ENCODE peak calls at places on chromosome 10, in ten cellular contexts. O, Y, J, P, I, Q, B, D, V and C are unnamed samples.

GRCh38 chr10:116270691-116271592 is 2.1 kb downstream of the GFRA1 start:
- DNase-seq in J (no peak), V (no peak), D (no peak), B (peak), Q (peak), I (peak), O (peak), P (no peak), Y (no peak), C (peak)

GRCh38 chr10:12503311-12503710 is 154.0 kb downstream of the CAMK1D start:
- DNase-seq in V (no peak), B (no peak), I (no peak), J (no peak), D (peak), O (no peak), Q (no peak), Y (no peak), P (no peak), C (peak)

GRCh38 chr10:44865289-44865671 is 45.9 kb upstream of the TMEM72 start:
- DNase-seq in J (no peak), Y (no peak), V (no peak), D (no peak), O (peak), B (no peak), I (no peak), Q (no peak), P (no peak), C (peak)

GRCh38 chr10:78812571-78813318 is 256.0 kb upstream of the ZMIZ1 start:
- DNase-seq in V (no peak), Q (no peak), B (no peak), Y (no peak), P (no peak), J (no peak), O (no peak), D (no peak), I (no peak), C (no peak)

GRCh38 chr10:17586741-17587720 is 30.1 kb downstream of the HACD1 start:
- DNase-seq in O (no peak), D (no peak), I (no peak), J (no peak), Y (peak), V (no peak), Q (no peak), B (no peak), P (peak), C (no peak)

GRCh38 chr10:114519306-114519669 is 115.0 kb upstream of the AFAP1L2 start:
- DNase-seq in P (no peak), O (no peak), V (no peak), Y (no peak), J (peak), D (peak), B (no peak), Q (no peak), I (no peak), C (no peak)

GRCh38 chr10:78274491-78274890 is 240.8 kb downstream of the RPS24 start:
- DNase-seq in V (no peak), O (no peak), Y (no peak), P (no peak), B (no peak), D (no peak), Q (no peak), J (no peak), I (no peak), C (no peak)

GRCh38 chr10:86179961-86180360 is 186.6 kb downstream of the GRID1 start:
- DNase-seq in O (no peak), V (no peak), B (no peak), I (no peak), J (no peak), Y (no peak), D (no peak), Q (no peak), P (no peak), C (no peak)

GRCh38 chr10:17768957-17769356 is 17.0 kb downstream of the TMEM236 start:
- DNase-seq in P (no peak), Q (no peak), V (no peak), Y (peak), B (no peak), O (no peak), J (no peak), I (no peak), D (no peak), C (no peak)

GRCh38 chr10:3043512-3044368 is 23.6 kb upstream of the PFKP start:
- DNase-seq in I (peak), Q (peak), J (no peak), B (peak), P (peak), O (no peak), D (peak), Y (peak), V (peak), C (no peak)

GRCh38 chr10:27865221-27865635 is 119.6 kb upstream of the MKX start:
- DNase-seq in Q (no peak), Y (peak), J (no peak), V (no peak), I (no peak), P (no peak), D (no peak), O (no peak), B (no peak), C (no peak)

GRCh38 chr10:103967433-103968142 is 648 bp downstream of the SLK start:
- DNase-seq in Q (no peak), I (peak), Y (peak), O (no peak), J (no peak), P (no peak), D (no peak), B (no peak), V (no peak), C (no peak)

GRCh38 chr10:15571570-15571969 is 148.2 kb downstream of the ITGA8 start:
- DNase-seq in D (no peak), Y (peak), V (no peak), P (peak), I (no peak), B (no peak), J (no peak), O (no peak), Q (no peak), C (no peak)

GRCh38 chr10:27730041-27730440 is 15.6 kb downstream of the MKX start:
- DNase-seq in J (no peak), P (no peak), B (no peak), Q (no peak), O (no peak), I (no peak), V (no peak), D (no peak), Y (no peak), C (no peak)

GRCh38 chr10:88791924-88792323 is 10.6 kb upstream of the LIPM start:
- DNase-seq in V (no peak), B (peak), D (no peak), J (no peak), O (no peak), Y (no peak), I (peak), P (peak), Q (peak), C (no peak)

GRCh38 chr10:111077715-111078504 is 1.1 kb downstream of the ADRA2A start:
- DNase-seq in J (no peak), P (no peak), V (no peak), O (no peak), I (peak), D (no peak), B (peak), Y (peak), Q (no peak), C (peak)

GRCh38 chr10:92830478-92831389 is 17.6 kb upstream of the EXOC6 start:
- DNase-seq in O (no peak), J (no peak), V (no peak), I (peak), Y (no peak), P (no peak), Q (no peak), D (no peak), B (no peak), C (no peak)

GRCh38 chr10:128476845-128477244 is 350.6 kb upstream of the MKI67 start:
- DNase-seq in J (no peak), Y (no peak), O (no peak), I (no peak), P (no peak), B (no peak), D (no peak), V (no peak), Q (peak), C (no peak)

GRCh38 chr10:84190621-84191020 is 3.7 kb upstream of the CDHR1 start:
- DNase-seq in Q (no peak), V (no peak), Y (no peak), O (no peak), J (no peak), P (no peak), B (no peak), D (no peak), I (no peak), C (no peak)

GRCh38 chr10:85646312-85646711 is 720.3 kb downstream of the GRID1 start:
- DNase-seq in P (peak), I (no peak), J (no peak), B (no peak), V (no peak), O (no peak), Q (no peak), D (no peak), Y (peak), C (peak)

GRCh38 chr10:5827841-5828240 is 14.6 kb upstream of the GDI2 start:
- DNase-seq in Q (no peak), B (no peak), J (no peak), I (no peak), Y (no peak), V (no peak), D (no peak), O (peak), P (no peak), C (peak)

GRCh38 chr10:5830629-5831445 is 17.6 kb upstream of the GDI2 start:
- DNase-seq in B (no peak), O (no peak), D (no peak), I (no peak), P (no peak), J (no peak), V (no peak), Q (no peak), Y (no peak), C (peak)

GRCh38 chr10:5831446-5831782 is 18.2 kb upstream of the GDI2 start:
- DNase-seq in J (no peak), Q (no peak), I (no peak), P (no peak), D (no peak), O (no peak), B (no peak), V (no peak), Y (no peak), C (no peak)

GRCh38 chr10:5829267-5829666 is 16.0 kb upstream of the GDI2 start:
- DNase-seq in O (no peak), J (no peak), B (no peak), P (no peak), D (peak), Y (no peak), I (no peak), V (no peak), Q (no peak), C (no peak)

DNA sequence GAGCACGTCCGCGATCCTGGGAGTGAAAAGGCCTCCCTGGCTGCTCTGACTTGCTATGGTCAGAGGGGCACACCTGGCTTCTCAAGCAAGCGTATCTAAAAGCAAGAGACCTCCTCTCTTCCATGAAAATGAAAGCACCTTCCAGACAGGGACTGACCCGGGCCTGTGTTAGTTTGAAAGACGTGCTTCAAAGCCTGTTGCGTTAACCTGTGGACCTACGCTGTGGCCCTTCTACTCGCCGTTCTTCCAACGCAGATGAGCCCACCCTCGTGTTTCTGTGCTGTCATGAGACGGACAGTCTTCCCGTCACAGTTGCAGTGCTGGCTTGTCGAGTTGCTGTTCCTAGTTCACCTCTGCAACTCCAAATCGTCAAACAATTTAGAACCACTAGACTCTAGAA is 15.5 kb upstream of the GDI2 start:
- DNase-seq in V (no peak), O (no peak), B (no peak), Q (no peak), P (no peak), I (no peak), J (no peak), D (no peak), Y (no peak), C (peak)
- TF ChIP-seq CTCF in V (no peak), O (no peak), B (no peak), Q (no peak), P (no peak), I (no peak), J (no peak), D (no peak), Y (no peak), C (no peak)

GRCh38 chr10:7541137-7542087 is 125.4 kb downstream of the ITIH5 start:
- DNase-seq in V (no peak), J (no peak), O (no peak), Y (peak), B (peak), P (peak), I (no peak), D (no peak), Q (no peak), C (no peak)
- TF ChIP-seq CTCF in V (no peak), J (no peak), O (peak), Y (no peak), B (no peak), P (no peak), I (no peak), D (no peak), Q (no peak), C (no peak)

GRCh38 chr10:64733980-64734379 is 1212.8 kb downstream of the REEP3 start:
- DNase-seq in O (no peak), Y (peak), V (no peak), B (peak), Q (peak), P (peak), D (peak), I (peak), J (no peak), C (no peak)
- TF ChIP-seq CTCF in O (peak), Y (peak), V (no peak), B (no peak), Q (peak), P (peak), D (no peak), I (peak), J (no peak), C (peak)

DNA sequence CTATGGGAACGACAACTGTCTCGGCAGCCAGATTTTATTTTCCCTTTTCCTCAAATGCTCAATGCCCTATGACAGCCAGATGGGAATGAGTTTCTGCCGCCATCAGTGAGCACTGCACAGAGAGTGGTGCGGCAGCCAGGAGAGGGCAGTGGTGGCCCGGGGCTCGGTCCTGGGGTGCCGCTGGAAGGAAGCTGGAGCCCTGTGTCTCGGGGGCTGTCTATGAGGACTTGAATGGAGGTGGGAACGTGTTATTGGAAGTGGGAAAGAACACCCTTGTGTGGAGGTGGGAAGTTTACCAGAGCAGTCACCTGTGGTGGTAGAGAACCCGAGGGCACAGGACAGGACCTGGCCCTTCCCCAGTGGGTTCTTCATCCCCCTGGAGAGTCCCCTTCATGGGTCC is 35.8 kb downstream of the JAKMIP3 start:
- DNase-seq in Q (no peak), V (no peak), O (peak), Y (no peak), D (peak), I (no peak), P (no peak), B (no peak), J (no peak), C (peak)
- TF ChIP-seq CTCF in Q (no peak), V (no peak), O (no peak), Y (no peak), D (no peak), I (no peak), P (no peak), B (no peak), J (no peak), C (no peak)

DNA sequence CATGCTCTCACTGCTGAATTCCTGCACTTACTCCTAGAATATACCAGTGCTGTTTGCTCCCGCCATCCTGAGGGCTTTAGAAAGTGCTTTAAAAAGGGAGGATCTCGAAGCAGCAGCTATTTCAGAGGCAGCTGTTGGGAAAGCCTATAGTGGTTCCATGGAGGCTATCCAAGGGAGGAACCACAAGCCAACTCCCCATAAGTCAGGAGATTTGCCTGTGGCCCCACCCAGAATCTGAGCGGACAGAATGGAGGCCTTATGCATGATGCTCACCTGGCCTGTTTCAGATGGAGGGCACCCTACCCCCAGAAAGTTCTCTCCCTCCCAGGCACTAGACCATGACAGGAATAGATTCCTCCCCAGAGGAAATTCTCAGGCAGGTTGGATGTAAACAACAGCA is 2.3 kb upstream of the KCNIP2 start:
- DNase-seq in I (no peak), P (no peak), J (no peak), D (no peak), Y (no peak), O (no peak), V (no peak), B (no peak), Q (no peak), C (no peak)
- TF ChIP-seq CTCF in I (no peak), P (no peak), J (no peak), D (no peak), Y (no peak), O (no peak), V (no peak), B (no peak), Q (no peak), C (no peak)

GRCh38 chr10:59926086-59926485 is 19.7 kb upstream of the CCDC6 start:
- DNase-seq in P (no peak), Y (no peak), O (no peak), V (no peak), D (no peak), Q (no peak), B (no peak), I (no peak), J (no peak), C (no peak)
- TF ChIP-seq CTCF in P (no peak), Y (no peak), O (no peak), V (no peak), D (no peak), Q (no peak), B (no peak), I (no peak), J (no peak), C (no peak)

DNA sequence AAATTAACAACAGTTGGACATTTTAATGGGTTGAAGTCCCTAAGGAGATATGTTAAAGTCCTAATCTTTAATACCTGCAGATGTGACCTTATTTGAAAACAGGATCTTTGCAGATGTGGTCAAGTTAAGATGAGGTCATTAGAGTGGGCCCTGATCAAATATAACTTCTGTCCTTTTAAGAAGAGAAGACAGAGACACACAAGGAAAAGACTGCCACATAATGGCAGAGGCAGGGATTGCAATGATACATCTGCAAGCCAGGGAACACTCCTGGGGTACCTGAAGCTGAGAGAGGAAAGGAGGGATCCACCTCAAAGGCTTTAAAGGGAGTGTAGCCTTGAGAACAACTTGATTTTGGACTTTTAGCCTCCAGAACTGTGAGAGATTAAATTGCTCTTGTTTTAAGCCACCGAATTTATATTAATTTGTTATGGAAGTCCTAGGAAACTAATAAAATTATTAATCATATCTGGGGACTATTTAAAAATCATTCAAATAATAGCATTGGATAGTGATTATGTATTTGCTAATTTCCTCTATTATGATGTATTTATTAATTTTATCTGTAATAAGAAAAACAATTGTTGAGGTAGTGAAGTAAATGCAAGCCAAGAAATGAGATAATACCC is 700.0 kb upstream of the PCDH15 start:
- DNase-seq in I (peak), D (no peak), P (peak), B (peak), J (no peak), O (no peak), Q (peak), Y (peak), V (no peak), C (no peak)
- TF ChIP-seq CTCF in I (peak), D (peak), P (peak), B (peak), J (no peak), O (peak), Q (peak), Y (peak), V (no peak), C (peak)

DNA sequence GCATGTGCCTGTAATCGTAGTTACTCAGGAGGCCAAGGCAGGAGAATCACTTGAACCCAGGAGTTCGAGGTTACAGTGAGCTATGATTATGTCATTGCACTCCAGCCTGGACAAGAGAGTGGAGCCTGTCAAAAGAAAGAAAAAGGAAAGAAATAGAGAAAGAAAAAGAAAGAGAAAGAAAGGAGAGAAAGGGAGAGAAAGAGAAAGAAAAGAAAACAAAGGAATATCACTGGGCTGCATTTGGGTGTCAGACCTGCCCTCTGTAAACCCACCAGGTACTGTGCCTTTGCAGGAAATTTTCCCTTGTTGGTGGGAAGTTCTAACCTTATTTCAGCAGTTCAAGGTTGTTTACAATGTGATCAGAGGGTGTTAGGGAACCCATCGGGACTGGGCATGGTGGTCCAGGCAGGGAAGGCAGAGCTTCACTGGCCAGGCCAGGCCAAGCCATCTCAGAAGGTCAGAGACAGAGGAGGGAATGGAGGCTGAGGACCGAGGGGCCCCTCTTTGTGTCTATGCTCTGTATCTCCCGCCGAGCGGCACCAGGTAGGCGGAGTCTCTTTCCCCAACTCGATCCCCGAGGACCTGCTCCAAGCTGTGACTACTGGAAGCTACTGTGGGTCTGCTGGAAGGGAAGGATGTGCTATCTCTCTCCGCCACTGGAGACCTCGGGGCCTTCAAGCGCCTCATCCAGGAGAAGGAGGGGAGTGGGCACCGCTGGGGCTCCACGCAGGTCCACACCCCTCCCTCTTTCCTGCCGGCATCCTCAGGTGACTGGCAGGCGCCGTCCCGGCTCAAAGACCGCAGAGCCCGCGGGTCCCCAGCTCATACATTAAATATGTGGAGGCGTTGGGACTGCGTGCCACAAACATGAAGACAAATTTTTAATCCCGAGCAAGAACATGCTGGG is 15.2 kb upstream of the KAZALD1 start:
- DNase-seq in O (no peak), I (no peak), B (peak), J (no peak), Q (peak), D (no peak), V (no peak), P (no peak), Y (no peak), C (no peak)
- TF ChIP-seq CTCF in O (peak), I (no peak), B (no peak), J (no peak), Q (no peak), D (no peak), V (no peak), P (peak), Y (no peak), C (no peak)